ENCODE peak calls at places on chromosome 21, in four cellular contexts. One of them, this sample, is unnamed.

GRCh38 chr21:27024971-27025370 is 58.1 kb upstream of the ADAMTS5 start:
- DNase-seq in K562: no peak
- DNase-seq in IMR-90: peak; percentile 13
- DNase-seq in SK-N-SH: no peak
- DNase-seq in this sample: no peak

GRCh38 chr21:44006656-44007055 is 5.5 kb upstream of the TRAPPC10 start:
- DNase-seq in SK-N-SH: no peak
- DNase-seq in K562: no peak
- DNase-seq in IMR-90: peak; percentile 32
- DNase-seq in this sample: no peak

GRCh38 chr21:32457360-32457840 is 44.9 kb downstream of the EVA1C start:
- DNase-seq in IMR-90: peak; percentile 16
- DNase-seq in K562: peak; percentile 65
- DNase-seq in SK-N-SH: peak; percentile 37
- DNase-seq in this sample: peak; percentile 41

GRCh38 chr21:36509966-36510742 is 30.2 kb upstream of the CLDN14 start:
- DNase-seq in K562: no peak
- DNase-seq in SK-N-SH: no peak
- DNase-seq in IMR-90: no peak
- DNase-seq in this sample: no peak

GRCh38 chr21:25895565-25896205 is 160.9 kb downstream of the GABPA start:
- DNase-seq in K562: peak; percentile 37
- DNase-seq in IMR-90: peak; percentile 45
- DNase-seq in SK-N-SH: peak; percentile 43
- DNase-seq in this sample: no peak

GRCh38 chr21:36516271-36516670 is 36.3 kb upstream of the CLDN14 start:
- DNase-seq in K562: no peak
- DNase-seq in IMR-90: no peak
- DNase-seq in SK-N-SH: no peak
- DNase-seq in this sample: no peak

GRCh38 chr21:44301961-44302406 is 2.1 kb downstream of the PFKL start:
- DNase-seq in K562: no peak
- DNase-seq in SK-N-SH: no peak
- DNase-seq in IMR-90: no peak
- DNase-seq in this sample: peak; percentile 16

GRCh38 chr21:36461918-36462486 is 17.9 kb downstream of the CLDN14 start:
- DNase-seq in IMR-90: no peak
- DNase-seq in K562: no peak
- DNase-seq in SK-N-SH: no peak
- DNase-seq in this sample: no peak

GRCh38 chr21:18759751-18760161 is 356.2 kb upstream of the TMPRSS15 start:
- DNase-seq in K562: no peak
- DNase-seq in SK-N-SH: no peak
- DNase-seq in IMR-90: no peak
- DNase-seq in this sample: no peak

GRCh38 chr21:26388731-26389231 is 184.3 kb downstream of the CYYR1 start:
- DNase-seq in IMR-90: peak; percentile 38
- DNase-seq in K562: no peak
- DNase-seq in SK-N-SH: peak; percentile 13
- DNase-seq in this sample: no peak

DNA sequence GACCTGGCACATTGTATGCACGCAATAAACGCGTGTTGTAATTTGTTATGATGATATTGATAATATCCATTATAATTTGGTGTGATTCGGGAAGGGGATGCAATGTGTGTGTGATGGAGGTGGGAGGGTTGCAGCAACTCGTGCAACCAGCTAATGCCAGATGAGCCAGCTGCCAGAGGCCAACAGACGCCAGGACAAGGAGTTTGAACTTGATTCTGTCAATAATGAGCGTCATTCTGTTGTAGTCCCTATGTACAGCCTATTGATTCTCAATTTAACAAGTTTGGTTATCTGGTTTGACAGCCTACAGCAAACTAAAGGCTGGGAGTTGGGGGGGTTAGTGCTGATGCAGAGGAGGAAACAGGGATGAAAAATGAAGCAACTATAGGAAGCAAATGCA is 35.5 kb downstream of the TIAM1 start:
- DNase-seq in K562: no peak
- DNase-seq in SK-N-SH: no peak
- DNase-seq in IMR-90: no peak
- DNase-seq in this sample: no peak
- TF ChIP-seq RFX5 in K562: no peak
- TF ChIP-seq RFX5 in SK-N-SH: no peak
- TF ChIP-seq RFX5 in IMR-90: no peak
- TF ChIP-seq RFX5 in this sample: no peak

DNA sequence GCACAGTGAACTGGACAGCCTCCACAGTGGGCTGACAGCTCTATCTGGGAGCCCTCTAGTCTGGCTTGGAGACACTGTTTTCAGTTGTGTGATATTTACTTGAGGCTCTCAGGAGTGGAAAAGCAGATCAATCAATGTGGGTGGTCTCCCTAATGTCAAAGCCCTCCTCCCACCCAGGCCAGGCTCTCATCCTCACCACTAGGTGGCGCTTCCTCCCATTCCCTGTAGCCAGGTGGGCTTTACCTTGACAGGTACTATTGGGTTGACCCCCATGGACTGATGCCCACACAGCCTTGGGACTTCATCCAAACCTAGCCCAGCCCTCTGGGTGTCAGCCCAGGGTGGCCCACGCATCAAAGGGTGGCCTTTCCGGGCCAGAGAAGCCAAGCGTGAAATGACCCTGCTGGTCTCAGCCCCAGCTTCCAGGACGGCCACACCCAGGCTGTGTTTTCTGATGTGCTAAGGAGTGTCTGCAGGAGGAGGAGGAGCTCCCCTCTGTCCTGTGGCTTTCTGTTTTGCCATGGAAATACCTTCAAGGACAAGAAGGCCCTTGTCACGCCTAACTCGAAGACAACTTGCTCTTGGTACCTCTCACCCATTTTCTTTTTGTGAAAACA is 54.0 kb downstream of the CLIC6 start:
- DNase-seq in K562: peak; percentile 78
- DNase-seq in IMR-90: no peak
- DNase-seq in SK-N-SH: peak; percentile 35
- DNase-seq in this sample: no peak
- TF ChIP-seq RFX5 in K562: no peak
- TF ChIP-seq RFX5 in IMR-90: no peak
- TF ChIP-seq RFX5 in SK-N-SH: no peak
- TF ChIP-seq RFX5 in this sample: no peak

GRCh38 chr21:15968911-15969310 is 239.1 kb downstream of the USP25 start:
- DNase-seq in IMR-90: no peak
- DNase-seq in K562: no peak
- DNase-seq in SK-N-SH: no peak
- DNase-seq in this sample: no peak

GRCh38 chr21:15966216-15966615 is 236.4 kb downstream of the USP25 start:
- DNase-seq in K562: no peak
- DNase-seq in SK-N-SH: peak; percentile 27
- DNase-seq in IMR-90: no peak
- DNase-seq in this sample: no peak

GRCh38 chr21:15964181-15964855 is 234.5 kb downstream of the USP25 start:
- DNase-seq in IMR-90: no peak
- DNase-seq in K562: no peak
- DNase-seq in SK-N-SH: no peak
- DNase-seq in this sample: no peak

GRCh38 chr21:15966651-15967050 is 236.9 kb downstream of the USP25 start:
- DNase-seq in K562: no peak
- DNase-seq in IMR-90: no peak
- DNase-seq in SK-N-SH: no peak
- DNase-seq in this sample: no peak

GRCh38 chr21:15967661-15968060 is 237.9 kb downstream of the USP25 start:
- DNase-seq in SK-N-SH: no peak
- DNase-seq in K562: no peak
- DNase-seq in IMR-90: peak; percentile 5
- DNase-seq in this sample: no peak
- TF ChIP-seq RFX5 in SK-N-SH: no peak
- TF ChIP-seq RFX5 in K562: no peak
- TF ChIP-seq RFX5 in IMR-90: no peak
- TF ChIP-seq RFX5 in this sample: no peak

GRCh38 chr21:45882641-45883040 is 98.9 kb upstream of the COL6A1 start:
- DNase-seq in K562: no peak
- DNase-seq in IMR-90: no peak
- DNase-seq in SK-N-SH: no peak
- DNase-seq in this sample: no peak
- TF ChIP-seq RFX5 in K562: no peak
- TF ChIP-seq RFX5 in IMR-90: no peak
- TF ChIP-seq RFX5 in SK-N-SH: no peak
- TF ChIP-seq RFX5 in this sample: no peak

DNA sequence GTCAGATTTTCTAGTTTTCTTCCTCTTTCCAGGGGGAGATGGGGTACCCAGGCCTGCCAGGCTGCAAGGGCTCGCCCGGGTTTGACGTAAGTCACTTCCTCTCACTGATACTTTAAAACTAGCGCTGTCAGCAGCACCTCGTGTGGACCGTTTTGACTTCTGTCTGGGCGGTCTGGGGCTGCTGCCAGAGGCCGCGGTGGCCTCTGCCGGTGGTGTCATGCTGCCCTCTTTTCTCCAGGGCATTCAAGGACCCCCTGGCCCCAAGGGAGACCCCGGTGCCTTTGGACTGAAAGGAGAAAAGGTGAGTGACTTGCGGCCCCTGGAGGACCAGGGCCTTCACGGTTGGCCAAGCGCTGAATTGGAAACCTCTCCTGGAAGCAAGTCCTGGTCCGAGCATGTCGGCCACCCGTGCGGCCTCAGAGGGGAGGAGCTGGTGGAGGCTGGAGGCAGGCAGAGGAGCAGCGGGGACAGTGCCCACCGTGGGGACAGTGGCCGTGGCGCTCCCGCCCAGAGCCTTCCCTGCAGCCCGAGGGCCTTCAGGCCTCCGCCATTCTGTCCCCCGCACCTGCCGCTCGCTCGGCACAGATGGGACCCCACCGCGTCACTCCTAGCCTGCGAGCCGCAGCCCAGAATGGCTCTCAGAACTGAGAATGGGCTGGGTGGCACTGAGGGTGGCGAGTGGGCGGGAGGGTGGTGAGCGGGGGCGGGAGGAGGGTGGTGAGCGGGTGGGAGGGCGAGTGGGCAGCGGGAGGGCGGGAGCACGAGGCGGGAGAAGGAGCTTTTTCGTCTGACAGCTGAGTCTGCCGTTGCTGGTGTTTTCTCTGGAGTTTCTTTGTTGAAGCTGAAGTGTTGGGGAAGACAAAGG is 9.4 kb downstream of the COL6A1 start:
- DNase-seq in K562: no peak
- DNase-seq in SK-N-SH: no peak
- DNase-seq in IMR-90: no peak
- DNase-seq in this sample: no peak
- TF ChIP-seq RFX5 in K562: no peak
- TF ChIP-seq RFX5 in SK-N-SH: no peak
- TF ChIP-seq RFX5 in IMR-90: no peak
- TF ChIP-seq RFX5 in this sample: no peak

GRCh38 chr21:41928621-41929220 is 25.1 kb downstream of the C2CD2 start:
- DNase-seq in SK-N-SH: no peak
- DNase-seq in K562: no peak
- DNase-seq in IMR-90: no peak
- DNase-seq in this sample: no peak
- TF ChIP-seq RFX5 in SK-N-SH: no peak
- TF ChIP-seq RFX5 in K562: no peak
- TF ChIP-seq RFX5 in IMR-90: no peak
- TF ChIP-seq RFX5 in this sample: no peak

DNA sequence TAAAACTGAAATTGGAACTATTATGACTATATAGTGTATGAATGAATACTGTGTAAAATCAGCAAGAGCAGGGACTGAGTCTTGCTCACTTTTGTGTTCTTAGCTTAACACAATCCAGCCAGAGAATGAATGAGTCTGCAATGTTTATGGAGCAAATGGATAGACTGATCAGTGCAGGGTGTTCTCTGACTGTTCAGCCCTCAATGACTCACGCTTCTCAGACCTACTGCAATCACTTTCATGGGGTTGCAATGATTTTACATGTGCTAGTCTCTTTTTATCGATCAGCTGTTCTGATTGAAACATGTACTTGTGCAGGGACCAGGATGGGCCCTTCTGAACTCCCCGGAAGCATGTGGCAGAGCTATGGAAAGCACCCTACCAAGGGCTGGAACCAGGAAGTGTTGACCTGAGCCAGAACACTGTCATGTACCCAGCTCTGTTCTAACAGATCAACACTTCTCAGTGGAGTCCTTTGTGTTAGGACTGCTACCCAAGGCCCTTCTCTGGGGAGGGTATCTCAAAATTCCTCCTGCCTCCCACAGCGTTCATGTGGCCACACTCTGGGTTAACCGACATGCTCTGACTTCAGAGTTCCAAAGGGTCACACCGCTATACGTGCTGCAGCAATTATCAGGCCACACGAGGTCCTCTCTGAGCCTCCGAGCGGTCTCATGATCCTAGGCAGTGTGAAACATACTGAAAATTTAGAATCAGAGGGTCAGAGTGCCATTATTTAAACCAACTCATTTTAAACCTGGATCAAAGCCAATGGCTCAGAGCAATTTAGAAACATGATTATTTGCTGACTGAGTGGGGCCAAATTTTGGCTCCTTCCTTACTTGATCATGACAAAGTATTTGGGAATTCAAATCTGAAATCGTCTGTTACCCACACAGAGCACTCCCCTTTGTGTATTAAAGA is 35.2 kb downstream of the GRIK1 start:
- DNase-seq in K562: no peak
- DNase-seq in SK-N-SH: no peak
- DNase-seq in IMR-90: no peak
- DNase-seq in this sample: no peak
- TF ChIP-seq RFX5 in K562: no peak
- TF ChIP-seq RFX5 in SK-N-SH: no peak
- TF ChIP-seq RFX5 in IMR-90: no peak
- TF ChIP-seq RFX5 in this sample: no peak

GRCh38 chr21:39666026-39666425 is 53.3 kb downstream of the B3GALT5 start:
- DNase-seq in SK-N-SH: no peak
- DNase-seq in IMR-90: no peak
- DNase-seq in K562: no peak
- DNase-seq in this sample: no peak

GRCh38 chr21:39663066-39663465 is 50.3 kb downstream of the B3GALT5 start:
- DNase-seq in SK-N-SH: no peak
- DNase-seq in IMR-90: no peak
- DNase-seq in K562: no peak
- DNase-seq in this sample: no peak

GRCh38 chr21:39663742-39664492 is 51.2 kb downstream of the B3GALT5 start:
- DNase-seq in IMR-90: no peak
- DNase-seq in K562: no peak
- DNase-seq in SK-N-SH: no peak
- DNase-seq in this sample: no peak

GRCh38 chr21:39662411-39662953 is 49.7 kb downstream of the B3GALT5 start:
- DNase-seq in K562: no peak
- DNase-seq in IMR-90: no peak
- DNase-seq in SK-N-SH: no peak
- DNase-seq in this sample: no peak

GRCh38 chr21:39664586-39664985 is 51.8 kb downstream of the B3GALT5 start:
- DNase-seq in K562: no peak
- DNase-seq in IMR-90: no peak
- DNase-seq in SK-N-SH: no peak
- DNase-seq in this sample: no peak
- TF ChIP-seq RFX5 in K562: no peak
- TF ChIP-seq RFX5 in IMR-90: no peak
- TF ChIP-seq RFX5 in SK-N-SH: no peak
- TF ChIP-seq RFX5 in this sample: no peak

This sample was measured in HepG2.